ENCODE peak calls at places on chromosomes 11 and 22, in seven cellular contexts. One of them, this sample, is unnamed.

GRCh38 chr11:65646288-65646734 is 8.4 kb downstream of the SIPA1 start:
- DNase-seq in suprapubic skin: no peak
- DNase-seq in HFF-Myc: no peak
- DNase-seq in fibroblast of the aortic adventitia: no peak
- DNase-seq in heart right ventricle: no peak
- DNase-seq in astrocyte: no peak
- DNase-seq in CD8-positive, alpha-beta T cell: no peak
- DNase-seq in this sample: no peak

GRCh38 chr22:28375761-28376534 is 303.7 kb downstream of the TTC28 start:
- DNase-seq in suprapubic skin: no peak
- DNase-seq in HFF-Myc: no peak
- DNase-seq in fibroblast of the aortic adventitia: peak
- DNase-seq in heart right ventricle: no peak
- DNase-seq in astrocyte: no peak
- DNase-seq in CD8-positive, alpha-beta T cell: no peak
- DNase-seq in this sample: no peak

GRCh38 chr22:50317178-50317577 is 9.6 kb downstream of the DENND6B start:
- DNase-seq in suprapubic skin: no peak
- DNase-seq in HFF-Myc: no peak
- DNase-seq in fibroblast of the aortic adventitia: no peak
- DNase-seq in heart right ventricle: no peak
- DNase-seq in astrocyte: no peak
- DNase-seq in CD8-positive, alpha-beta T cell: no peak
- DNase-seq in this sample: no peak

GRCh38 chr11:122633219-122633829 is 22.2 kb upstream of the UBASH3B start:
- DNase-seq in suprapubic skin: no peak
- DNase-seq in HFF-Myc: no peak
- DNase-seq in fibroblast of the aortic adventitia: peak
- DNase-seq in heart right ventricle: no peak
- DNase-seq in astrocyte: peak
- DNase-seq in CD8-positive, alpha-beta T cell: no peak
- DNase-seq in this sample: no peak

GRCh38 chr11:29282088-29282487 is 734.7 kb downstream of the KCNA4 start:
- DNase-seq in suprapubic skin: no peak
- DNase-seq in HFF-Myc: peak
- DNase-seq in fibroblast of the aortic adventitia: peak
- DNase-seq in heart right ventricle: no peak
- DNase-seq in astrocyte: peak
- DNase-seq in CD8-positive, alpha-beta T cell: no peak
- DNase-seq in this sample: no peak

GRCh38 chr11:89521294-89521693 is 30.1 kb upstream of the NOX4 start:
- DNase-seq in suprapubic skin: no peak
- DNase-seq in HFF-Myc: peak
- DNase-seq in fibroblast of the aortic adventitia: no peak
- DNase-seq in heart right ventricle: no peak
- DNase-seq in astrocyte: peak
- DNase-seq in CD8-positive, alpha-beta T cell: no peak
- DNase-seq in this sample: no peak

GRCh38 chr22:40463017-40463631 is 92.7 kb downstream of the SGSM3 start:
- DNase-seq in suprapubic skin: no peak
- DNase-seq in HFF-Myc: no peak
- DNase-seq in fibroblast of the aortic adventitia: no peak
- DNase-seq in heart right ventricle: no peak
- DNase-seq in astrocyte: no peak
- DNase-seq in CD8-positive, alpha-beta T cell: peak
- DNase-seq in this sample: no peak

GRCh38 chr11:3996651-3997050 is 97.9 kb upstream of the RRM1 start:
- DNase-seq in suprapubic skin: no peak
- DNase-seq in HFF-Myc: no peak
- DNase-seq in fibroblast of the aortic adventitia: no peak
- DNase-seq in heart right ventricle: no peak
- DNase-seq in astrocyte: no peak
- DNase-seq in CD8-positive, alpha-beta T cell: no peak
- DNase-seq in this sample: no peak

GRCh38 chr11:67301313-67301921 is 1.9 kb upstream of the SSH3 start:
- DNase-seq in suprapubic skin: peak
- DNase-seq in HFF-Myc: no peak
- DNase-seq in fibroblast of the aortic adventitia: no peak
- DNase-seq in heart right ventricle: no peak
- DNase-seq in astrocyte: no peak
- DNase-seq in CD8-positive, alpha-beta T cell: no peak
- DNase-seq in this sample: no peak

GRCh38 chr11:46987183-46987582 is 50.6 kb downstream of the CSTPP1 start:
- DNase-seq in suprapubic skin: no peak
- DNase-seq in HFF-Myc: no peak
- DNase-seq in fibroblast of the aortic adventitia: no peak
- DNase-seq in heart right ventricle: no peak
- DNase-seq in astrocyte: no peak
- DNase-seq in CD8-positive, alpha-beta T cell: no peak
- DNase-seq in this sample: no peak

GRCh38 chr11:37712246-37712645 is 1114.2 kb upstream of the RAG2 start:
- DNase-seq in suprapubic skin: no peak
- DNase-seq in HFF-Myc: no peak
- DNase-seq in fibroblast of the aortic adventitia: peak
- DNase-seq in heart right ventricle: no peak
- DNase-seq in astrocyte: no peak
- DNase-seq in CD8-positive, alpha-beta T cell: no peak
- DNase-seq in this sample: no peak

GRCh38 chr11:44600739-44601416 is 35.4 kb downstream of the CD82 start:
- DNase-seq in suprapubic skin: no peak
- DNase-seq in HFF-Myc: no peak
- DNase-seq in fibroblast of the aortic adventitia: no peak
- DNase-seq in heart right ventricle: peak
- DNase-seq in astrocyte: no peak
- DNase-seq in CD8-positive, alpha-beta T cell: no peak
- DNase-seq in this sample: no peak

GRCh38 chr11:34345012-34345804 is 12.6 kb downstream of the ABTB2 start:
- DNase-seq in suprapubic skin: no peak
- DNase-seq in HFF-Myc: peak
- DNase-seq in fibroblast of the aortic adventitia: peak
- DNase-seq in heart right ventricle: peak
- DNase-seq in astrocyte: peak
- DNase-seq in CD8-positive, alpha-beta T cell: no peak
- DNase-seq in this sample: peak

GRCh38 chr11:103085758-103086365 is 6.1 kb downstream of the DCUN1D5 start:
- DNase-seq in suprapubic skin: no peak
- DNase-seq in HFF-Myc: no peak
- DNase-seq in fibroblast of the aortic adventitia: peak
- DNase-seq in heart right ventricle: no peak
- DNase-seq in astrocyte: peak
- DNase-seq in CD8-positive, alpha-beta T cell: no peak
- DNase-seq in this sample: no peak

GRCh38 chr11:99501655-99502054 is 480.9 kb downstream of the CNTN5 start:
- DNase-seq in suprapubic skin: no peak
- DNase-seq in HFF-Myc: no peak
- DNase-seq in fibroblast of the aortic adventitia: no peak
- DNase-seq in heart right ventricle: no peak
- DNase-seq in astrocyte: no peak
- DNase-seq in CD8-positive, alpha-beta T cell: no peak
- DNase-seq in this sample: no peak

GRCh38 chr11:15918674-15919073 is 437.7 kb downstream of the SOX6 start:
- DNase-seq in suprapubic skin: no peak
- DNase-seq in HFF-Myc: no peak
- DNase-seq in fibroblast of the aortic adventitia: no peak
- DNase-seq in heart right ventricle: no peak
- DNase-seq in astrocyte: no peak
- DNase-seq in CD8-positive, alpha-beta T cell: no peak
- DNase-seq in this sample: no peak

GRCh38 chr11:47148903-47149535 is 27.7 kb downstream of the ARFGAP2 start:
- DNase-seq in suprapubic skin: no peak
- DNase-seq in HFF-Myc: peak
- DNase-seq in fibroblast of the aortic adventitia: peak
- DNase-seq in heart right ventricle: no peak
- DNase-seq in astrocyte: no peak
- DNase-seq in CD8-positive, alpha-beta T cell: no peak
- DNase-seq in this sample: peak

GRCh38 chr11:72864692-72865655 is 50.8 kb downstream of the ATG16L2 start:
- DNase-seq in suprapubic skin: no peak
- DNase-seq in HFF-Myc: no peak
- DNase-seq in fibroblast of the aortic adventitia: peak
- DNase-seq in heart right ventricle: no peak
- DNase-seq in astrocyte: peak
- DNase-seq in CD8-positive, alpha-beta T cell: no peak
- DNase-seq in this sample: no peak

GRCh38 chr11:129090056-129090455 is 102.1 kb downstream of the ARHGAP32 start:
- DNase-seq in suprapubic skin: no peak
- DNase-seq in HFF-Myc: no peak
- DNase-seq in fibroblast of the aortic adventitia: peak
- DNase-seq in heart right ventricle: no peak
- DNase-seq in astrocyte: peak
- DNase-seq in CD8-positive, alpha-beta T cell: no peak
- DNase-seq in this sample: no peak

GRCh38 chr11:71420455-71421241 is 27.5 kb downstream of the DHCR7 start:
- DNase-seq in suprapubic skin: no peak
- DNase-seq in HFF-Myc: no peak
- DNase-seq in fibroblast of the aortic adventitia: peak
- DNase-seq in heart right ventricle: no peak
- DNase-seq in astrocyte: peak
- DNase-seq in CD8-positive, alpha-beta T cell: no peak
- DNase-seq in this sample: peak
- TF ChIP-seq CTCF in suprapubic skin: no peak
- TF ChIP-seq CTCF in HFF-Myc: peak
- TF ChIP-seq CTCF in fibroblast of the aortic adventitia: peak
- TF ChIP-seq CTCF in heart right ventricle: peak
- TF ChIP-seq CTCF in astrocyte: peak
- TF ChIP-seq CTCF in CD8-positive, alpha-beta T cell: no peak
- TF ChIP-seq CTCF in this sample: peak

GRCh38 chr11:104333977-104334376 is 170.0 kb upstream of the PDGFD start:
- DNase-seq in suprapubic skin: no peak
- DNase-seq in HFF-Myc: no peak
- DNase-seq in fibroblast of the aortic adventitia: no peak
- DNase-seq in heart right ventricle: no peak
- DNase-seq in astrocyte: no peak
- DNase-seq in CD8-positive, alpha-beta T cell: no peak
- DNase-seq in this sample: no peak

GRCh38 chr11:104339383-104339831 is 175.5 kb upstream of the PDGFD start:
- DNase-seq in suprapubic skin: no peak
- DNase-seq in HFF-Myc: no peak
- DNase-seq in fibroblast of the aortic adventitia: no peak
- DNase-seq in heart right ventricle: no peak
- DNase-seq in astrocyte: no peak
- DNase-seq in CD8-positive, alpha-beta T cell: no peak
- DNase-seq in this sample: no peak

GRCh38 chr11:104332110-104332509 is 168.2 kb upstream of the PDGFD start:
- DNase-seq in suprapubic skin: no peak
- DNase-seq in HFF-Myc: no peak
- DNase-seq in fibroblast of the aortic adventitia: no peak
- DNase-seq in heart right ventricle: no peak
- DNase-seq in astrocyte: no peak
- DNase-seq in CD8-positive, alpha-beta T cell: no peak
- DNase-seq in this sample: peak

GRCh38 chr11:104338186-104338585 is 174.2 kb upstream of the PDGFD start:
- DNase-seq in suprapubic skin: no peak
- DNase-seq in HFF-Myc: no peak
- DNase-seq in fibroblast of the aortic adventitia: peak
- DNase-seq in heart right ventricle: no peak
- DNase-seq in astrocyte: peak
- DNase-seq in CD8-positive, alpha-beta T cell: no peak
- DNase-seq in this sample: no peak

DNA sequence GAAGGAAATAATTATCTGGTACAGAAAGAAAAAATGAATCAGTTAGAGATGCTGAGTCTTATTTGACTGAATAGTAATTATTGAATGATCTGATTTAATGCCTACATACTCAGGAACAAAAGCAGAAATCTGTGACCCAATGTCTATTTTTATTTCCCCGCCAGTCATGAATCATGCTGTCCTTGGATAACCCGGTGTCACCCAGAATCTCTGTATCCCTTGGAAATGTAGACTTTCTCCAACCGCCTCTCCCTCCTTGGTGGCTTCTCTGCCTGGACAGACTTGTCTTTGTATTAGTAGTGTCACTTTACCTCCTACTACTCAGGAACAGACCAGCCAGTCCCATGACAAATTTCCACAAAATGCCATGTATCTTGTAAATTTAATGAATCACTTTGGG is 173.3 kb upstream of the PDGFD start:
- DNase-seq in suprapubic skin: no peak
- DNase-seq in HFF-Myc: no peak
- DNase-seq in fibroblast of the aortic adventitia: no peak
- DNase-seq in heart right ventricle: no peak
- DNase-seq in astrocyte: peak
- DNase-seq in CD8-positive, alpha-beta T cell: no peak
- DNase-seq in this sample: no peak
- H3K4me3 ChIP-seq in suprapubic skin: no peak
- H3K4me3 ChIP-seq in HFF-Myc: no peak
- H3K4me3 ChIP-seq in fibroblast of the aortic adventitia: no peak
- H3K4me3 ChIP-seq in heart right ventricle: no peak
- H3K4me3 ChIP-seq in astrocyte: no peak
- H3K4me3 ChIP-seq in CD8-positive, alpha-beta T cell: no peak
- H3K4me3 ChIP-seq in this sample: no peak

DNA sequence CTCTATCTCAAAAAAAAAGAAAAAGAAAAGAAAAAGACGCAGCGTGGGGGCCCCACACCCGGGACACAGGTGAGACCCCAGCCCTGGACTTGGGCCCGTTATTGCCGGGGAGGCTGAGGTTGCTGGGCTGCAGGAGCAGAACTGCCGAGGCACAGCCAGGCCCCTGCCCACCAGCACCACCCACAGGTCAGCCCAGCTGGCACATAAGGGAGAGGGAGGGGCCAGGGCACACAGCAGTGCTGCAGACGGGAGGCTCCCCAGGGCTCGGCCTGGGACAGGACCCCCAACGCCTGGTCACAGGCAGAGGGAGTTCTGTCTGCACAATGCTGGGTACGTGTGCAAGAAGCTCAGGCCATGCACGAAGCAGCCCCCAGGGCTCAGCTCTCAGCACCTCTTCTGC is 18.5 kb downstream of the CHID1 start:
- DNase-seq in suprapubic skin: no peak
- DNase-seq in HFF-Myc: no peak
- DNase-seq in fibroblast of the aortic adventitia: no peak
- DNase-seq in heart right ventricle: no peak
- DNase-seq in astrocyte: no peak
- DNase-seq in CD8-positive, alpha-beta T cell: no peak
- DNase-seq in this sample: no peak
- TF ChIP-seq CTCF in suprapubic skin: no peak
- TF ChIP-seq CTCF in HFF-Myc: no peak
- TF ChIP-seq CTCF in fibroblast of the aortic adventitia: no peak
- TF ChIP-seq CTCF in heart right ventricle: no peak
- TF ChIP-seq CTCF in astrocyte: no peak
- TF ChIP-seq CTCF in CD8-positive, alpha-beta T cell: no peak
- TF ChIP-seq CTCF in this sample: no peak

DNA sequence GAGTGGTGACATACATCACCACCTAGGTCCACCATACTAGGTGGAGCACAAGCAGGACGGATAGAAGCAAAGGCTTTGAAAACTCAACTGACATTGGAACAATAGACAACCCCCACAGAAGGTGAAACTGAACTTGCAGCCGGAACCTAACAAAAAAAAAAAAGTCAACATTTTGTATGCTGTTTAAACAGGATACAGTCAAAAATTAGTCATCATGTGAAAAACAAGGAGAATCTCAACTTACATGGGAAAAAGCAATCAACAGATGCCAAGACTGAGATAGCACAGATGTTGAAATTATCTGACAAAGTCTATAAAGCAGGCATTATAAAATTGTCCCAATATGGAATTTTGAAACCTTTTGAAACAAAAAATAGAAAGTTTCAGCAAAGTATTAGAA is 123.9 kb downstream of the RAB38 start:
- DNase-seq in suprapubic skin: no peak
- DNase-seq in HFF-Myc: no peak
- DNase-seq in fibroblast of the aortic adventitia: peak
- DNase-seq in heart right ventricle: no peak
- DNase-seq in astrocyte: peak
- DNase-seq in CD8-positive, alpha-beta T cell: no peak
- DNase-seq in this sample: no peak
- H3K4me3 ChIP-seq in suprapubic skin: no peak
- H3K4me3 ChIP-seq in HFF-Myc: no peak
- H3K4me3 ChIP-seq in fibroblast of the aortic adventitia: no peak
- H3K4me3 ChIP-seq in heart right ventricle: no peak
- H3K4me3 ChIP-seq in astrocyte: no peak
- H3K4me3 ChIP-seq in CD8-positive, alpha-beta T cell: no peak
- H3K4me3 ChIP-seq in this sample: no peak